ENCODE peak calls at places on chromosomes 4 and X, in ten cellular contexts. Q, A, N, C, S, T, H, F, Z and V are unnamed samples. For H3K36me3, the result is how much of the 10 kb centered on the place peaks cover.

GRCh38 chr4:138162259-138162658 is 79.9 kb downstream of the SLC7A11 start:
- DNase-seq in Q (no peak), A (no peak), N (no peak), C (no peak), S (no peak), T (no peak), H (no peak), F (no peak), Z (no peak), V (no peak)

GRCh38 chrX:141668371-141668770 is 30.2 kb downstream of the SPANXD start:
- DNase-seq in Q (no peak), A (no peak), N (no peak), C (no peak), S (no peak), T (no peak), H (no peak), F (peak), Z (no peak), V (no peak)

GRCh38 chr4:133150643-133151300 is 1.7 kb downstream of the PCDH10 start:
- DNase-seq in Q (no peak), A (no peak), N (peak), C (no peak), S (no peak), T (peak), H (no peak), F (peak), Z (peak), V (no peak)

GRCh38 chr4:111943796-111944203 is 201.5 kb upstream of the FAM241A start:
- DNase-seq in Q (peak), A (peak), N (peak), C (peak), S (no peak), T (no peak), H (no peak), F (no peak), Z (peak), V (peak)

GRCh38 chr4:5979981-5980380 is 38.2 kb downstream of the C4orf50 start:
- DNase-seq in Q (no peak), A (no peak), N (peak), C (no peak), S (no peak), T (no peak), H (no peak), F (no peak), Z (peak), V (no peak)

GRCh38 chrX:150954951-150955350 is 28.2 kb upstream of the HMGB3 start:
- DNase-seq in Q (no peak), A (no peak), N (no peak), C (no peak), S (no peak), T (no peak), H (no peak), F (no peak), Z (no peak), V (no peak)

GRCh38 chrX:6067600-6067999 is 161.1 kb downstream of the NLGN4X start:
- DNase-seq in Q (no peak), A (no peak), N (no peak), C (no peak), S (no peak), T (no peak), H (no peak), F (peak), Z (no peak), V (no peak)

GRCh38 chr4:176610594-176610993 is 182.1 kb downstream of the VEGFC start:
- DNase-seq in Q (no peak), A (no peak), N (no peak), C (no peak), S (no peak), T (no peak), H (no peak), F (no peak), Z (no peak), V (no peak)

GRCh38 chrX:86066998-86067397 is 19.6 kb upstream of the CHM start:
- DNase-seq in Q (no peak), A (no peak), N (no peak), C (no peak), S (no peak), T (no peak), H (no peak), F (no peak), Z (no peak), V (no peak)

GRCh38 chr4:83011779-83012630 is 1.4 kb upstream of the LIN54 start:
- DNase-seq in Q (peak), A (peak), N (peak), C (peak), S (peak), T (no peak), H (no peak), F (no peak), Z (peak), V (peak)

GRCh38 chr4:145734576-145735329 is 54.8 kb downstream of the C4orf51 start:
- DNase-seq in Q (no peak), A (peak), N (peak), C (peak), S (peak), T (peak), H (no peak), F (peak), Z (no peak), V (peak)

GRCh38 chr4:161252520-161253141 is 911.2 kb downstream of the FSTL5 start:
- DNase-seq in Q (peak), A (no peak), N (no peak), C (no peak), S (peak), T (no peak), H (no peak), F (no peak), Z (peak), V (no peak)

GRCh38 chr4:169361741-169362140 is 91.0 kb upstream of the SH3RF1 start:
- DNase-seq in Q (no peak), A (no peak), N (no peak), C (no peak), S (no peak), T (no peak), H (no peak), F (no peak), Z (no peak), V (no peak)

GRCh38 chrX:31228415-31228832 is 156.6 kb upstream of the FTHL17 start:
- DNase-seq in Q (no peak), A (peak), N (no peak), C (peak), S (peak), T (peak), H (no peak), F (peak), Z (no peak), V (peak)

GRCh38 chrX:134019567-134020206 is 34.3 kb upstream of the GPC3 start:
- DNase-seq in Q (no peak), A (no peak), N (no peak), C (no peak), S (no peak), T (no peak), H (no peak), F (no peak), Z (no peak), V (no peak)

GRCh38 chr4:97720869-97721432 is 422.3 kb downstream of the STPG2 start:
- DNase-seq in Q (no peak), A (no peak), N (no peak), C (no peak), S (no peak), T (no peak), H (no peak), F (peak), Z (no peak), V (no peak)

GRCh38 chr4:100984901-100985300 is 362.4 kb downstream of the PPP3CA start:
- DNase-seq in Q (no peak), A (no peak), N (no peak), C (no peak), S (peak), T (no peak), H (no peak), F (peak), Z (no peak), V (no peak)

GRCh38 chr4:3107271-3108185 is 33.0 kb downstream of the HTT start:
- DNase-seq in Q (no peak), A (no peak), N (no peak), C (no peak), S (no peak), T (no peak), H (no peak), F (no peak), Z (no peak), V (no peak)

GRCh38 chrX:71950066-71950465 is 39.4 kb downstream of the NHSL2 start:
- DNase-seq in Q (no peak), A (no peak), N (no peak), C (no peak), S (no peak), T (no peak), H (no peak), F (no peak), Z (no peak), V (no peak)

GRCh38 chr4:82372502-82372873 is 1.3 kb downstream of the HNRNPD start:
- DNase-seq in Q (peak), A (peak), N (peak), C (no peak), S (peak), T (no peak), H (peak), F (peak), Z (peak), V (no peak)

GRCh38 chr4:30716671-30717207 is 3.4 kb upstream of the PCDH7 start:
- DNase-seq in Q (no peak), A (no peak), N (no peak), C (no peak), S (no peak), T (no peak), H (no peak), F (peak), Z (peak), V (peak)

GRCh38 chrX:132331532-132331931 is 112.3 kb upstream of the RAP2C start:
- DNase-seq in Q (no peak), A (no peak), N (no peak), C (no peak), S (no peak), T (no peak), H (no peak), F (no peak), Z (no peak), V (no peak)

GRCh38 chrX:38798956-38799355 is 2.3 kb upstream of the MID1IP1 start:
- DNase-seq in Q (no peak), A (no peak), N (no peak), C (no peak), S (peak), T (no peak), H (no peak), F (peak), Z (no peak), V (no peak)

GRCh38 chr4:166435449-166435848 is 562.4 kb downstream of the TLL1 start:
- DNase-seq in Q (no peak), A (no peak), N (no peak), C (no peak), S (peak), T (no peak), H (no peak), F (peak), Z (no peak), V (no peak)

GRCh38 chr4:47566566-47566965 is 81.5 kb downstream of the ATP10D start:
- DNase-seq in Q (no peak), A (no peak), N (no peak), C (no peak), S (no peak), T (no peak), H (no peak), F (no peak), Z (no peak), V (no peak)

GRCh38 chrX:12441376-12442128 is 303.3 kb downstream of the FRMPD4 start:
- DNase-seq in Q (no peak), A (no peak), N (no peak), C (no peak), S (peak), T (no peak), H (no peak), F (peak), Z (no peak), V (no peak)

GRCh38 chr4:7282094-7282370 is 89.7 kb downstream of the SORCS2 start:
- DNase-seq in Q (no peak), A (no peak), N (no peak), C (no peak), S (no peak), T (no peak), H (no peak), F (no peak), Z (no peak), V (no peak)

GRCh38 chrX:14073561-14073960 is 43.9 kb upstream of the GEMIN8 start:
- DNase-seq in Q (no peak), A (no peak), N (no peak), C (no peak), S (no peak), T (no peak), H (no peak), F (no peak), Z (no peak), V (no peak)

GRCh38 chr4:126661194-126661593 is 971.6 kb upstream of the INTU start:
- DNase-seq in Q (no peak), A (no peak), N (no peak), C (no peak), S (peak), T (no peak), H (no peak), F (peak), Z (peak), V (no peak)

GRCh38 chr4:40552536-40552935 is 77.1 kb downstream of the RBM47 start:
- DNase-seq in Q (no peak), A (no peak), N (peak), C (no peak), S (no peak), T (no peak), H (no peak), F (peak), Z (no peak), V (no peak)

GRCh38 chr4:40547446-40548132 is 82.1 kb downstream of the RBM47 start:
- DNase-seq in Q (no peak), A (no peak), N (no peak), C (no peak), S (no peak), T (no peak), H (no peak), F (peak), Z (no peak), V (no peak)

GRCh38 chr4:40548256-40548655 is 81.4 kb downstream of the RBM47 start:
- DNase-seq in Q (no peak), A (no peak), N (no peak), C (no peak), S (peak), T (no peak), H (no peak), F (peak), Z (no peak), V (no peak)

GRCh38 chr4:40553995-40554394 is 75.7 kb downstream of the RBM47 start:
- DNase-seq in Q (no peak), A (no peak), N (no peak), C (no peak), S (no peak), T (no peak), H (no peak), F (no peak), Z (no peak), V (no peak)

DNA sequence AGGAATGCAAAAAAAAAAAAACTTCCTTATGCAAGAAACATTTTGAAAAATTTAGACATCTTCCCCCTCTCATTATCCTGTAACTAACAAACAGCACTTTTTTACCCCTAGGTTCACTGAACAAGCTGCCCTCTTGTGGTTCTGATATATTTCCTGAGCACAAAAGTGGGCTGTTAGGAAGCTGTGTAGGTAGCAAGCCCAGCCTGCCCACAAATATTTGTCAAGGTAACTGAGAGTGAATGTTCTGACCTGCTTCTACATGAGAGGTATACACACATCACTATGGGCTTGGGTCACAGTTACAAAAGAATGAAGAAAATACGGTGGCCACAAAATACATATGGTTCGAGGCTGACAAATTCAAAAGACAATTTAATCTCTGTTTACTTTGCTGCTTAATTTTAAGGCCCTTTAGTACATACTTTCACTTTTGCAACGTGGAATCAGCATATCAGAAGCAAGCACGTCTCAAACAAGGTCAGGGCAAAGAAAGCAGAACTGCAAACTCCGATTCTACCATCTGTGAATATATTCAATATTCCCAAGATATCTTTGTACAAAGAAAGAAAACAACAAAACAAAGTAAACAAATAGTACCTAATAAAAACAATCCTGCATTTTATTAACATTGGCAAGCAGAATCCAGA is 78.6 kb downstream of the RBM47 start:
- DNase-seq in Q (peak), A (peak), N (no peak), C (no peak), S (peak), T (no peak), H (peak), F (peak), Z (peak), V (peak)
- TF ChIP-seq CTCF in Q (peak), A (no peak), N (peak), C (no peak), S (peak), T (no peak), H (no peak), F (peak), Z (peak), V (peak)

DNA sequence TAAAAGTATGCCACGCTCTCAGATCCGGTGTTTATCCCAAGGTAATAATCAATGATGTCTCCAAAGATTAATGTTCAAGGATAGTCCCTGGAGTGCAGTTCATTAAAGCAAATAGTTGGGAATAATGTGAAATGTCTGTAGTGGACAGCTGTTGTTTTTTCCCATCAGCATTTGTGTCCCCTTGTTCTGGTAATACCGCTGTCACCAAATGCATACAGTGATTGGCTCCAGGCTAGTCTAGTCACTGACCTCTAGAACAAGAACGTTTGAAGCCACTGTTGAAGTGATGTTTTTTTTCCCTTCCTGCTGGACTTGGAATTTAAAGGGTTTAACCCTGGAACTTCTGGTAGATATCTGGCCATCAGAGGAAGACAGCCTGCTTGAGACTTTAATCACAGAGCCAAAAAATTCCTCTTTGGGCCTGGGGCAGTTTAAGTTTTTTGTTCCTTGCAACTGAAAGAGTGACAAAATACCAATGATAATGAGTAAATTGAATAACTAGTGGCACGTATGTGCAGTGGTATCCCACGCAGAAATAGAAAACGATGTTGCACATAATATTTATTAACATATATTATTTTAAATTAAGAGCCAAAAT is 30.6 kb downstream of the HSD17B11 start:
- DNase-seq in Q (no peak), A (no peak), N (no peak), C (no peak), S (no peak), T (no peak), H (no peak), F (no peak), Z (no peak), V (no peak)
- H3K36me3 ChIP-seq in Q (under half), A (under half), N (under half), C (under half), S (under half), T (under half), H (under half), F (under half), Z (under half), V (under half)

DNA sequence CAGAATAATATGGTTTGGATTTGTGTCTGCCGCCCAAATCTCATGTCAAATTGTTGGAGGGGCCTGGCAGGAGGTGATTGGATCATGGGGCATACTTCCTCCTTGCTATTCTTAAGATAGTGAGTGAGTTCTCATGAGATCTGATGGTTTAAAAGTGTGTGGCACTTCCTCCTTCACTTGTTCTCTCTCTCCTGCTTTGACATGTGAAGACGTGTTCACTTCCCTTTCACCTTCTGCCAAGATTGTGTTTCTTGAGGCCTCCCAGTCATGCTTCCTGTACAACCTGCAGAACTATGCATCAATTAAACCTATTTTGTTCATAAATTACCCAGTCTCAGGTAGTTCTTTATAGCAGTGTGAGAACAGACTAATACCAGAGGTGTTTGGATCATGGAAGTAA is 325.7 kb upstream of the GIMD1 start:
- DNase-seq in Q (no peak), A (no peak), N (no peak), C (no peak), S (no peak), T (no peak), H (no peak), F (no peak), Z (no peak), V (no peak)
- H3K4me3 ChIP-seq in Q (no peak), A (no peak), N (no peak), C (no peak), S (no peak), T (no peak), H (no peak), F (no peak), Z (no peak), V (no peak)

GRCh38 chrX:70908541-70908940 is at the start of gene TEX11:
- DNase-seq in Q (no peak), A (no peak), N (peak), C (no peak), S (no peak), T (no peak), H (no peak), F (no peak), Z (no peak), V (no peak)
- TF ChIP-seq CTCF in Q (no peak), A (no peak), N (peak), C (no peak), S (no peak), T (no peak), H (no peak), F (no peak), Z (no peak), V (no peak)

DNA sequence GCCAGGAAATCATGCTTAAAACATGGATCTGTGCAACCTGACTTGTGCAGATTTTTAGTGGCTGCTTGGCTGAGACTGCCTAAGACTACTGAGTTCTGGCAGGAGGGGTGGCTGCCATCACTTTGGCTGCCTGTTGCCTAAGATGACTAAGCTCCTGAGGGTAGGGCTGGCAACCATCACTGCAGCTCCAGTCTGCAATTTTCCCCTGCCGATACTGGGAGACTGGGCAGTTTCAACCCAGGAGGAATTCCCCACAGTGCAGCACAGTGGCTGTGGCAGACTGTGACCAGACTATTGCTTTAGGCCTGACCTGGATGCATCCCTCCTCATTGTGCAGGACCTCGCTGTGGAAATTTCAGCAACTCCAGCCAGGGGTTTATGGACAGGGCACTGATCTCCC is 544.9 kb downstream of the ANKRD50 start:
- DNase-seq in Q (no peak), A (no peak), N (no peak), C (no peak), S (no peak), T (no peak), H (no peak), F (peak), Z (no peak), V (no peak)
- H3K36me3 ChIP-seq in Q (under half), A (under half), N (under half), C (under half), S (under half), T (under half), H (under half), F (under half), Z (under half), V (under half)

DNA sequence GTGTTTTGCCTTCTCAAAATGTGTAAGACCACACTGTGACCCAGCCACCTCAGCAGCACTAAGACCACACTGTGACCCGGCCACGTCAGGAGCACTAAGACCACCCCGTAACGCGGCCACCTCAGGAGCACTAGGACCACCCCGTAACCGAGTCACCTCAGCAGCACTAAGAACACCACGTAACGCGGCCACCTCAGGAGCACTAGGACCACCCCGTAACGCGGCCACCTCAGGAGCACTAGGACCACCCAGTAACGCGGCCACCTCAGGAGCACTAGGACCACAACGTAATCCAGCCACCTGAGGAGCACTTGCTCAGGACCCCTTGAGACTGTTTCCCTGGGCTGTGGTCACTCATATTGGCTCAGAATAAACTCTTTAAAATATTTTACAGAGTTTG is 71.7 kb downstream of the MTNR1A start:
- DNase-seq in Q (no peak), A (no peak), N (no peak), C (no peak), S (no peak), T (no peak), H (no peak), F (no peak), Z (no peak), V (no peak)
- H3K4me3 ChIP-seq in Q (no peak), A (no peak), N (no peak), C (no peak), S (no peak), T (no peak), H (no peak), F (no peak), Z (no peak), V (no peak)